ENCODE peak calls at places on chromosomes 7 and 10, in ten cellular contexts. G is posterior cingulate gyrus; Z is heart left ventricle; A is MCF 10A; W is stimulated activated CD8-positive, alpha-beta memory T cell treated with anti-CD3 and anti-CD28 coated beads, Interleukin-15, amount 100 ng/mL, for 48 hours; T is gastrocnemius medialis; P is activated B cell treated with CpG ODN at 0.5 μM for 24 hours; O is progenitor cell of endocrine pancreas; J is cerebellum; H is cortex of kidney. D is an unnamed sample.

GRCh38 chr7:142357953-142358520 is 100.2 kb upstream of the PRSS58 start:
- DNase-seq in G (peak; percentile 61), Z (no peak), A (peak; percentile 87), W (no peak), T (peak; percentile 33), P (no peak), O (no peak), J (no peak), H (no peak), D (peak; percentile 22)

GRCh38 chr10:99391346-99391745 is 39.1 kb downstream of the GOT1 start:
- DNase-seq in G (no peak), Z (no peak), A (no peak), W (no peak), T (no peak), P (no peak), O (no peak), J (no peak), H (no peak), D (no peak)

GRCh38 chr10:34859170-34859569 is 44.1 kb upstream of the PARD3 start:
- DNase-seq in G (no peak), Z (no peak), A (peak; percentile 3), W (no peak), T (no peak), P (no peak), O (no peak), J (no peak), H (no peak), D (no peak)

GRCh38 chr7:132312531-132313070 is 263.7 kb downstream of the PLXNA4 start:
- DNase-seq in G (no peak), Z (no peak), A (no peak), W (no peak), T (no peak), P (no peak), O (no peak), J (no peak), H (no peak), D (no peak)

GRCh38 chr10:4849555-4850242 is 23.7 kb downstream of the AKR1E2 start:
- DNase-seq in G (peak; percentile 86), Z (peak; percentile 92), A (peak; percentile 95), W (peak; percentile 70), T (peak; percentile 85), P (peak; percentile 62), O (peak; percentile 85), J (peak; percentile 68), H (no peak), D (peak; percentile 82)

GRCh38 chr10:79001082-79001885 is 67.5 kb upstream of the ZMIZ1 start:
- DNase-seq in G (no peak), Z (no peak), A (peak; percentile 10), W (no peak), T (no peak), P (no peak), O (no peak), J (no peak), H (no peak), D (peak; percentile 32)

GRCh38 chr7:151061241-151062110 is 2.1 kb downstream of the SLC4A2 start:
- DNase-seq in G (no peak), Z (no peak), A (no peak), W (no peak), T (no peak), P (no peak), O (no peak), J (no peak), H (no peak), D (no peak)

GRCh38 chr7:155007947-155008346 is 5.0 kb upstream of the PAXIP1 start:
- DNase-seq in G (peak; percentile 23), Z (no peak), A (no peak), W (no peak), T (no peak), P (no peak), O (no peak), J (no peak), H (no peak), D (no peak)

GRCh38 chr10:78932861-78933260 is 135.9 kb upstream of the ZMIZ1 start:
- DNase-seq in G (no peak), Z (no peak), A (no peak), W (no peak), T (no peak), P (no peak), O (no peak), J (no peak), H (no peak), D (no peak)

GRCh38 chr7:55775051-55775420 is 87.5 kb downstream of the SEPTIN14 start:
- DNase-seq in G (no peak), Z (no peak), A (no peak), W (no peak), T (no peak), P (no peak), O (no peak), J (no peak), H (no peak), D (no peak)

GRCh38 chr7:137656227-137656849 is 190.4 kb downstream of the DGKI start:
- DNase-seq in G (peak; percentile 79), Z (peak; percentile 85), A (peak; percentile 77), W (peak; percentile 24), T (peak; percentile 49), P (peak; percentile 24), O (peak; percentile 61), J (peak; percentile 59), H (no peak), D (peak; percentile 71)

GRCh38 chr7:41491752-41492405 is 211.0 kb downstream of the INHBA start:
- DNase-seq in G (no peak), Z (no peak), A (no peak), W (no peak), T (no peak), P (no peak), O (no peak), J (no peak), H (no peak), D (no peak)

GRCh38 chr10:74898201-74898976 is 72.0 kb downstream of the KAT6B start:
- DNase-seq in G (no peak), Z (no peak), A (no peak), W (no peak), T (no peak), P (no peak), O (no peak), J (no peak), H (no peak), D (no peak)

GRCh38 chr10:35037104-35037503 is 53.0 kb downstream of the CUL2 start:
- DNase-seq in G (no peak), Z (no peak), A (no peak), W (no peak), T (no peak), P (no peak), O (no peak), J (no peak), H (no peak), D (no peak)

GRCh38 chr10:3206516-3207157 is 34.1 kb upstream of the PITRM1 start:
- DNase-seq in G (no peak), Z (no peak), A (no peak), W (no peak), T (no peak), P (no peak), O (no peak), J (no peak), H (no peak), D (no peak)

GRCh38 chr10:75612904-75613684 is 181.7 kb downstream of the LRMDA start:
- DNase-seq in G (no peak), Z (peak; percentile 28), A (no peak), W (no peak), T (no peak), P (no peak), O (no peak), J (no peak), H (no peak), D (peak; percentile 74)

GRCh38 chr7:74283858-74284447 is 5.3 kb upstream of the CLIP2 start:
- DNase-seq in G (peak; percentile 41), Z (no peak), A (no peak), W (no peak), T (no peak), P (no peak), O (no peak), J (no peak), H (no peak), D (no peak)

GRCh38 chr7:15508258-15508657 is 53.6 kb downstream of the AGMO start:
- DNase-seq in G (no peak), Z (no peak), A (no peak), W (no peak), T (no peak), P (no peak), O (no peak), J (no peak), H (no peak), D (peak; percentile 93)

GRCh38 chr7:70788276-70788675 is 343.7 kb upstream of the GALNT17 start:
- DNase-seq in G (no peak), Z (no peak), A (no peak), W (no peak), T (no peak), P (no peak), O (no peak), J (no peak), H (no peak), D (no peak)

GRCh38 chr7:141014091-141014490 is 661 bp downstream of the MRPS33 start:
- DNase-seq in G (no peak), Z (no peak), A (no peak), W (no peak), T (no peak), P (no peak), O (no peak), J (no peak), H (no peak), D (no peak)

GRCh38 chr7:40889560-40889959 is 754.8 kb downstream of the SUGCT start:
- DNase-seq in G (no peak), Z (no peak), A (no peak), W (no peak), T (no peak), P (no peak), O (no peak), J (no peak), H (no peak), D (no peak)

GRCh38 chr10:43344051-43344450 is 27.4 kb upstream of the FXYD4 start:
- DNase-seq in G (no peak), Z (no peak), A (peak; percentile 28), W (no peak), T (no peak), P (no peak), O (no peak), J (no peak), H (no peak), D (no peak)

GRCh38 chr10:13743101-13743693 is 156.4 kb downstream of the PRPF18 start:
- DNase-seq in G (no peak), Z (peak; percentile 55), A (no peak), W (no peak), T (no peak), P (no peak), O (no peak), J (no peak), H (no peak), D (no peak)

GRCh38 chr7:26574476-26574875 is 282.8 kb downstream of the SNX10 start:
- DNase-seq in G (no peak), Z (no peak), A (peak; percentile 75), W (no peak), T (no peak), P (no peak), O (no peak), J (no peak), H (no peak), D (peak; percentile 18)

GRCh38 chr7:158072889-158073730 is 514.5 kb downstream of the PTPRN2 start:
- DNase-seq in G (no peak), Z (no peak), A (no peak), W (no peak), T (no peak), P (no peak), O (no peak), J (no peak), H (no peak), D (no peak)

GRCh38 chr7:145031162-145031561 is 195.3 kb upstream of the TPK1 start:
- DNase-seq in G (no peak), Z (no peak), A (no peak), W (no peak), T (no peak), P (no peak), O (no peak), J (no peak), H (no peak), D (no peak)

GRCh38 chr10:28678687-28679457 is 1.6 kb downstream of the BAMBI start:
- DNase-seq in G (no peak), Z (no peak), A (peak; percentile 35), W (no peak), T (no peak), P (no peak), O (no peak), J (no peak), H (no peak), D (peak; percentile 70)

GRCh38 chr7:155862516-155863257 is 50.4 kb upstream of the SHH start:
- DNase-seq in G (no peak), Z (no peak), A (no peak), W (no peak), T (no peak), P (no peak), O (no peak), J (no peak), H (no peak), D (no peak)